ENCODE peak calls at places on chromosomes 1 and 21, in eight cellular contexts. R, A, Y, W, Z, T, V and M are unnamed samples. For H3K9me3, the result is how much of the 10 kb centered on the place peaks cover.

GRCh38 chr1:26168410-26169167 is at the start of gene C1orf232:
- DNase-seq in T (no peak), W (peak), V (no peak), A (no peak), R (no peak), Z (no peak), Y (no peak), M (no peak)

GRCh38 chr1:213993929-213994328 is 6.2 kb downstream of the PROX1 start:
- DNase-seq in R (no peak), Z (no peak), Y (no peak), V (no peak), W (no peak), A (no peak), T (no peak), M (no peak)

GRCh38 chr1:231160851-231161710 is 777 bp upstream of the TRIM67 start:
- DNase-seq in A (no peak), W (no peak), R (peak), Y (no peak), V (no peak), Z (no peak), T (no peak), M (no peak)

GRCh38 chr1:17108786-17109185 is 10.5 kb downstream of the PADI2 start:
- DNase-seq in W (no peak), Z (no peak), A (no peak), V (no peak), T (no peak), R (no peak), Y (peak), M (no peak)

GRCh38 chr1:160256396-160257046 is 5.8 kb downstream of the DCAF8 start:
- DNase-seq in A (no peak), Y (peak), V (no peak), T (no peak), Z (no peak), W (no peak), R (no peak), M (no peak)

GRCh38 chr1:222331340-222331739 is 216.6 kb downstream of the HHIPL2 start:
- DNase-seq in R (no peak), Z (no peak), T (no peak), V (no peak), A (no peak), W (no peak), Y (peak), M (no peak)

GRCh38 chr21:46159390-46159789 is 4.0 kb upstream of the FTCD start:
- DNase-seq in R (no peak), T (no peak), A (no peak), Z (no peak), Y (no peak), V (peak), W (no peak), M (no peak)

GRCh38 chr1:34787461-34788420 is 5.1 kb upstream of the GJA4 start:
- DNase-seq in Z (no peak), W (no peak), T (peak), R (no peak), Y (peak), V (peak), A (no peak), M (peak)

GRCh38 chr1:172443666-172444453 is at the start of gene PIGC:
- DNase-seq in T (peak), Y (peak), W (peak), A (peak), V (peak), R (peak), Z (peak), M (peak)

DNA sequence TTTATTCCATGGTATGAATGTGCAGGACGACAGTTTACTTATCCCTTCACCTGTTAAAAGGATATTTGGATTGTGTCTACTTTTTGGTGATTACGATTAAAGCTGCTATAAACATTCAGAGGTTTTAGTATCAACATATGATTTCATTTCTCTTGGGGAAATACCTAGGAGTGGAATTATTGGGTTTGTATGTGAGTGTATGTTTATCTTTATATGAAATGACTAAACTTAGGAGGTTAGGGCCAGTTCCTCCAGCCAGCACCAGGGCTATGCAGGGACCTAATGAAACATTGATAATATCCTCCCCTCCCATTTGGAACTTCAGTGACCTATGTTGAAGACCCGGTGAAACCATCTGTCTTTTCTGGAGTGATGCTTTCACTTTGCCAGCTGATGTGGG is 13.8 kb downstream of the TMEM51 start:
- DNase-seq in T (no peak), V (no peak), Z (no peak), W (no peak), Y (peak), R (no peak), A (no peak), M (no peak)
- H3K9me3 ChIP-seq in T (under half), V (under half), Z (under half), W (under half), Y (under half), R (under half), A (under half), M (under half)

GRCh38 chr21:15732996-15733329 is 3.2 kb downstream of the USP25 start:
- DNase-seq in W (no peak), T (no peak), Z (no peak), V (no peak), Y (no peak), A (no peak), R (no peak), M (no peak)
- H3K4me3 ChIP-seq in W (peak), T (peak), Z (peak), V (peak), Y (no peak), A (peak), R (no peak), M (peak)

GRCh38 chr1:150115121-150115520 is 34.6 kb upstream of the PLEKHO1 start:
- DNase-seq in V (no peak), Y (no peak), Z (no peak), R (no peak), W (no peak), T (no peak), A (no peak), M (no peak)

GRCh38 chr1:150110066-150110465 is 39.6 kb upstream of the PLEKHO1 start:
- DNase-seq in Y (no peak), R (no peak), Z (no peak), A (no peak), T (no peak), W (no peak), V (no peak), M (no peak)

GRCh38 chr1:150111670-150112069 is 38.0 kb upstream of the PLEKHO1 start:
- DNase-seq in T (no peak), V (no peak), A (no peak), R (no peak), W (no peak), Z (no peak), Y (no peak), M (no peak)

GRCh38 chr1:150106331-150106730 is 38.8 kb downstream of the VPS45 start:
- DNase-seq in Y (peak), W (no peak), T (no peak), A (no peak), R (no peak), Z (no peak), V (no peak), M (no peak)

GRCh38 chr1:150109567-150109966 is 40.1 kb upstream of the PLEKHO1 start:
- DNase-seq in T (no peak), R (no peak), V (no peak), W (no peak), Z (no peak), Y (no peak), A (no peak), M (no peak)
- H3K9me3 ChIP-seq in T (under half), R (under half), V (under half), W (under half), Z (under half), Y (under half), A (under half), M (under half)

GRCh38 chr1:43978264-43978550 is 803 bp upstream of the B4GALT2 start:
- DNase-seq in W (no peak), V (no peak), Z (no peak), A (no peak), Y (no peak), R (no peak), T (no peak), M (no peak)
- H3K4me3 ChIP-seq in W (peak), V (no peak), Z (peak), A (peak), Y (peak), R (peak), T (no peak), M (no peak)

DNA sequence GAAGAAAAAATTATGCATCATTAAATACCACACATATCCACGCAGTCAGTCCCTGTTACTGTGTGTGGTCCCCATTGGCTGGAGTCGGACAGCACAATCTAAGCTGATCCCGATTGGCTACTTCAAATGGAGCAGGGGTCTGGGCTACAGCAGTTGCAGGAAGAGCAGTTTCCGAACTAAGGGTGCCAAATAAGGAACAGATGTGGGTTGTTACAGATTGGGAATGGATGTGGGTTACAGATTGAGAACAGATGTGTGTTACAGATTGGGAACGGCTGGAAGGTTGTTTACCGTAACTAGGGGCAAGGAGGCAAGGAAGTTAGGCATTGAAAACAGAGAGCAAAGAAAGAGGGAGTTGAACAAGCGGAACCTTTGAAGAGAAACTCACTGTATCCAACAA is 19.9 kb downstream of the OR2L13 start:
- DNase-seq in T (no peak), R (no peak), V (no peak), Y (no peak), W (no peak), Z (peak), A (no peak), M (no peak)
- H3K9me3 ChIP-seq in T (under half), R (under half), V (under half), Y (under half), W (under half), Z (under half), A (under half), M (under half)

GRCh38 chr1:184648856-184649201 is 105.8 kb downstream of the EDEM3 start:
- DNase-seq in A (no peak), W (no peak), Z (no peak), Y (no peak), V (no peak), R (no peak), T (no peak), M (no peak)
- H3K4me3 ChIP-seq in A (peak), W (no peak), Z (no peak), Y (no peak), V (no peak), R (no peak), T (no peak), M (no peak)

GRCh38 chr1:212901290-212901689 is 43.2 kb downstream of the FLVCR1 start:
- DNase-seq in T (no peak), Y (no peak), A (no peak), Z (no peak), V (no peak), W (no peak), R (no peak), M (no peak)

GRCh38 chr1:212899845-212900244 is 41.8 kb downstream of the FLVCR1 start:
- DNase-seq in W (no peak), Z (no peak), R (no peak), Y (no peak), T (no peak), A (no peak), V (no peak), M (no peak)

GRCh38 chr1:212903664-212904063 is 45.6 kb downstream of the FLVCR1 start:
- DNase-seq in V (no peak), Y (no peak), R (no peak), W (no peak), T (no peak), A (no peak), Z (no peak), M (no peak)

DNA sequence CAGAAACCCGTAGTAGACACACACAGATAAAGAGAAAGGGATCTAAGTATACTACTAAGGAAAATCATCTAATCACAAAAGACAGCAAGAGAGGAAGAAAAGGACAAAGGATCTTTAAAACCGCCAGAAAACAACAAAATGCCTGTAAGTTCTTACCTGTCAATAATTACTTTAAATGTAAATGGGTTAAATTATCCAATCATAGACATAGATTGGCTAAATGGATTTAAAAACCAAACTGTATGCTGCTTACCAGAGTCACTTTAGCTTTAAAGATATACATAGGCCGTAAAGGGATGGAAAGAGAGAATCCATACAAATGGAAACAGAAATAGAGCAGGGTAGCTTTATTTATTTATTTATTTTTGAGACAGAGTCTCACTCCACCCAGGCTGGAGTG is 44.0 kb downstream of the FLVCR1 start:
- DNase-seq in T (no peak), Y (no peak), Z (no peak), W (no peak), R (no peak), A (no peak), V (no peak), M (no peak)
- H3K9me3 ChIP-seq in T (under half), Y (under half), Z (under half), W (under half), R (under half), A (under half), V (under half), M (under half)

DNA sequence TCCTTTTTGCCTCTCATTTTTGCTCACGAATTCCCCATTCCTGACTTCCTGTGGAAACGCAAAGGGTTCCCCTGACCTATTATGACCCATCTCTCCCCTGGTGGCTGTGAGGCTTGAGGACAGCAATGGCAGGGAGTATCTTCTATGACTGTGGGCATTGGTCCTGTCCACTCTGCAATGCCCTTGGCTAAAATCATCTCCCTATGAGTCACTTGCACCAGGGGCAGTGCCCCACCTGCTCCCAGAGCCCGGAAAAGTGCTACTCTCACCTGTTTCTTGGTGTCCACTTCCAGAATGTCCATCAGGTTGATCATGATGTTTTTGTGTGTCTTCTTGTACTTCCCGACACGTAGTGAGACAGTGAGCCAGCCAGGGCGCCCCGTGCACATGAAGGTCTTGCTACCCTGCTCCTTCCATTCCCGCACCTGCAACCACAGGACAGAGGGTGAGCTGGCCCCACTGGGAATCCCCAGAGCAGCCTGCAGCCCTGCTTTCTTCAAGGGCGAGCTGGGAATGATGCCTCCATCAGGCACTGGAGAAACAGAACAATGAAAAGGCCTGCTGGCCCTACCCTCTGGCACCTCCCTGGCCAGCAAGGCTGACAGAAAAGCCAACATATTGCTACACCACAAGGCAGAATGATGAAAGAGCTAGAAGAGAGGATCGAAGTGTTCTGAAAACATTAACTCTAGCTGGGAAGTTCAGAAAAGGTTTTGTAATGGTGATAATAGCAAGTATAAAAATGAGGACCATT is 3.5 kb downstream of the DHCR24 start:
- DNase-seq in T (no peak), V (no peak), Z (no peak), A (no peak), W (no peak), R (no peak), Y (peak), M (no peak)
- H3K4me3 ChIP-seq in T (no peak), V (no peak), Z (no peak), A (peak), W (peak), R (no peak), Y (no peak), M (no peak)